ENCODE peak calls at places on chromosome 5, in eight cellular contexts. One of them, this sample, is unnamed. For H3K27me3, the result is how much of the 10 kb centered on the place peaks cover.

GRCh38 chr5:58499951-58500350 is 8.7 kb downstream of the GAPT start:
- DNase-seq in HCT116: no peak
- DNase-seq in psoas muscle: no peak
- DNase-seq in tibial artery: no peak
- DNase-seq in IMR-90: no peak
- DNase-seq in prostate gland: no peak
- DNase-seq in Peyer's patch: no peak
- DNase-seq in neural progenitor cell: no peak
- DNase-seq in this sample: no peak

GRCh38 chr5:57770029-57770428 is 287.4 kb upstream of the ACTBL2 start:
- DNase-seq in IMR-90: no peak
- DNase-seq in HCT116: no peak
- DNase-seq in tibial artery: no peak
- DNase-seq in neural progenitor cell: no peak
- DNase-seq in Peyer's patch: no peak
- DNase-seq in prostate gland: no peak
- DNase-seq in psoas muscle: no peak
- DNase-seq in this sample: no peak

GRCh38 chr5:180080670-180081280 is 9.2 kb upstream of the RNF130 start:
- DNase-seq in IMR-90: no peak
- DNase-seq in prostate gland: no peak
- DNase-seq in tibial artery: no peak
- DNase-seq in Peyer's patch: no peak
- DNase-seq in neural progenitor cell: no peak
- DNase-seq in HCT116: no peak
- DNase-seq in psoas muscle: no peak
- DNase-seq in this sample: peak

GRCh38 chr5:75510417-75510835 is 1.0 kb downstream of the CERT1 start:
- DNase-seq in Peyer's patch: peak
- DNase-seq in prostate gland: no peak
- DNase-seq in psoas muscle: peak
- DNase-seq in tibial artery: peak
- DNase-seq in IMR-90: peak
- DNase-seq in neural progenitor cell: no peak
- DNase-seq in HCT116: no peak
- DNase-seq in this sample: no peak

GRCh38 chr5:151357097-151357496 is 9.7 kb upstream of the SLC36A2 start:
- DNase-seq in prostate gland: peak
- DNase-seq in Peyer's patch: no peak
- DNase-seq in neural progenitor cell: peak
- DNase-seq in psoas muscle: no peak
- DNase-seq in HCT116: no peak
- DNase-seq in IMR-90: no peak
- DNase-seq in tibial artery: no peak
- DNase-seq in this sample: no peak

GRCh38 chr5:34409376-34409775 is 246.8 kb upstream of the RAI14 start:
- DNase-seq in HCT116: no peak
- DNase-seq in neural progenitor cell: no peak
- DNase-seq in IMR-90: no peak
- DNase-seq in tibial artery: no peak
- DNase-seq in Peyer's patch: no peak
- DNase-seq in psoas muscle: no peak
- DNase-seq in prostate gland: no peak
- DNase-seq in this sample: no peak

GRCh38 chr5:148927307-148927946 is 101.0 kb downstream of the ADRB2 start:
- DNase-seq in neural progenitor cell: no peak
- DNase-seq in prostate gland: no peak
- DNase-seq in HCT116: no peak
- DNase-seq in IMR-90: no peak
- DNase-seq in Peyer's patch: no peak
- DNase-seq in psoas muscle: no peak
- DNase-seq in tibial artery: no peak
- DNase-seq in this sample: no peak

GRCh38 chr5:148343603-148344230 is 8.4 kb downstream of the SPINK9 start:
- DNase-seq in HCT116: no peak
- DNase-seq in psoas muscle: no peak
- DNase-seq in IMR-90: no peak
- DNase-seq in tibial artery: no peak
- DNase-seq in prostate gland: no peak
- DNase-seq in neural progenitor cell: no peak
- DNase-seq in Peyer's patch: no peak
- DNase-seq in this sample: no peak

GRCh38 chr5:78320461-78320860 is 26.0 kb upstream of the AP3B1 start:
- DNase-seq in Peyer's patch: no peak
- DNase-seq in HCT116: peak
- DNase-seq in tibial artery: no peak
- DNase-seq in prostate gland: no peak
- DNase-seq in neural progenitor cell: peak
- DNase-seq in psoas muscle: no peak
- DNase-seq in IMR-90: peak
- DNase-seq in this sample: no peak

GRCh38 chr5:10676224-10676623 is 84.8 kb downstream of the DAP start:
- DNase-seq in Peyer's patch: no peak
- DNase-seq in IMR-90: peak
- DNase-seq in HCT116: no peak
- DNase-seq in psoas muscle: no peak
- DNase-seq in neural progenitor cell: no peak
- DNase-seq in prostate gland: no peak
- DNase-seq in tibial artery: no peak
- DNase-seq in this sample: no peak

GRCh38 chr5:41637869-41638268 is 127.5 kb upstream of the PLCXD3 start:
- DNase-seq in prostate gland: no peak
- DNase-seq in HCT116: peak
- DNase-seq in psoas muscle: no peak
- DNase-seq in IMR-90: no peak
- DNase-seq in neural progenitor cell: no peak
- DNase-seq in Peyer's patch: no peak
- DNase-seq in tibial artery: no peak
- DNase-seq in this sample: no peak

GRCh38 chr5:102800427-102800826 is 45.3 kb downstream of the PAM start:
- DNase-seq in IMR-90: no peak
- DNase-seq in psoas muscle: no peak
- DNase-seq in prostate gland: no peak
- DNase-seq in Peyer's patch: no peak
- DNase-seq in neural progenitor cell: no peak
- DNase-seq in HCT116: no peak
- DNase-seq in tibial artery: no peak
- DNase-seq in this sample: no peak

GRCh38 chr5:110865400-110866094 is 126.7 kb downstream of the SLC25A46 start:
- DNase-seq in IMR-90: peak
- DNase-seq in neural progenitor cell: peak
- DNase-seq in Peyer's patch: no peak
- DNase-seq in psoas muscle: no peak
- DNase-seq in tibial artery: no peak
- DNase-seq in prostate gland: no peak
- DNase-seq in HCT116: peak
- DNase-seq in this sample: no peak

GRCh38 chr5:123091988-123092583 is 3.0 kb downstream of the PRDM6 start:
- DNase-seq in psoas muscle: no peak
- DNase-seq in neural progenitor cell: peak
- DNase-seq in prostate gland: no peak
- DNase-seq in Peyer's patch: no peak
- DNase-seq in HCT116: no peak
- DNase-seq in IMR-90: peak
- DNase-seq in tibial artery: no peak
- DNase-seq in this sample: no peak

GRCh38 chr5:163790497-163790896 is 285.1 kb downstream of the MAT2B start:
- DNase-seq in psoas muscle: no peak
- DNase-seq in neural progenitor cell: no peak
- DNase-seq in HCT116: no peak
- DNase-seq in IMR-90: no peak
- DNase-seq in Peyer's patch: no peak
- DNase-seq in tibial artery: no peak
- DNase-seq in prostate gland: no peak
- DNase-seq in this sample: no peak

DNA sequence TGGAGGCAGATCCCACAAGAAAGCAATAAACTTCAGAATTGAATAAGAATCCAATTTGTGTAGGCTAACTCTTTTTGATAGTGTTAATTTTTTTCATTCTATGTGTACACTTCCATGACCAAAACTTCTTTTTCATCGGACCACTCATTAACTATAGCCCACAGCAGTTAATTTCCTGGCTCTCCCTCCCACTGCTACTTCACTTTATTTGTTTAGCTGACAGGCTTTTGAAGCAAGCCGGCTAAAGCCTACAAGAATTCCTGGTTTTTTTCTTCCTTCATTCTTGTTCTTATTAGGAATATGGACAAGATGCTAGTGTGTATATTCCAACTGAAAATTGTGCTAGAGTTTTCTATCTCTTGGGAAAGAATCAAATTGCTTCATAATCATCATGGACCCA is 329.2 kb upstream of the CCNH start:
- DNase-seq in tibial artery: no peak
- DNase-seq in IMR-90: no peak
- DNase-seq in psoas muscle: no peak
- DNase-seq in Peyer's patch: no peak
- DNase-seq in neural progenitor cell: peak
- DNase-seq in prostate gland: no peak
- DNase-seq in HCT116: no peak
- DNase-seq in this sample: no peak
- H3K27ac ChIP-seq in tibial artery: no peak
- H3K27ac ChIP-seq in IMR-90: no peak
- H3K27ac ChIP-seq in psoas muscle: no peak
- H3K27ac ChIP-seq in Peyer's patch: no peak
- H3K27ac ChIP-seq in neural progenitor cell: no peak
- H3K27ac ChIP-seq in prostate gland: no peak
- H3K27ac ChIP-seq in HCT116: no peak
- H3K27ac ChIP-seq in this sample: no peak

DNA sequence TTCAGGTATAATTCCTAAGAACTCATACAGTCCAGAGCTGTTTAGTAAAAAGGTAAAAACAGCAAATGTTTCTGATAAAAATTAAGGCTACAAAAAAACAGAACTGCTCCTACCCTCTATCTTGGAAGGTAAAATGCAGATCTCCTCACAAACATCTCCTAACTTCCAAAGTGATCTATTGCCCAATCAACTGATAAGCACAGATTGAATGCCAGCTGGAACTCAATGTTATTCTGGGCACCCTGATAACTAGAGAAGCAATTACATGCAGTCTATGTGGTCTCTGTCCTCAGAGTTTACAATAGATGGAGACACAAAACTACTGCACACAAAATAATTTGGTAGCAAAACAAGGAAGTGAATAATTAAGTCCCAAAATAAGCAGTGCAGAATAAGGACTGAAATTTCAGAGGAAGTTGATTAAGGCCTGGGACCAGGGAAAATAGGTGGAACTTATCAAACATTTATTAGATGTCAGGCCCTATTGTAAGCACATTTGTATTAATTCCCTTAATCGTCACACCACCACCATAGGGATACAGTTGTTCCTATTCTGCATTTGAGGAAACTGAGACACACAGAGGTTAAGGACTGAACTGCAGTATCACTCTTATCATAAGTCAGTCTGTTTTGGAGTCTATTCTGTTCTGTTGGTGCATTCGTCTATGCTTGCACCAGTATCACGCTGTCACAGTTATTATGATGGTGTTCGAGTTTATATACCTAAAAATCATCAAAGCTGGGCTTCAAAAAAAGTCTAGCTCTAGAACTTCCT is 102.2 kb upstream of the TARS1 start:
- DNase-seq in Peyer's patch: no peak
- DNase-seq in tibial artery: no peak
- DNase-seq in psoas muscle: no peak
- DNase-seq in prostate gland: no peak
- DNase-seq in HCT116: no peak
- DNase-seq in neural progenitor cell: no peak
- DNase-seq in IMR-90: no peak
- DNase-seq in this sample: no peak
- TF ChIP-seq CTCF in Peyer's patch: peak
- TF ChIP-seq CTCF in tibial artery: no peak
- TF ChIP-seq CTCF in psoas muscle: no peak
- TF ChIP-seq CTCF in prostate gland: no peak
- TF ChIP-seq CTCF in HCT116: peak
- TF ChIP-seq CTCF in neural progenitor cell: no peak
- TF ChIP-seq CTCF in IMR-90: no peak
- TF ChIP-seq CTCF in this sample: no peak

GRCh38 chr5:22488427-22488826 is 364.7 kb downstream of the CDH12 start:
- DNase-seq in neural progenitor cell: no peak
- DNase-seq in IMR-90: no peak
- DNase-seq in prostate gland: no peak
- DNase-seq in Peyer's patch: no peak
- DNase-seq in psoas muscle: no peak
- DNase-seq in tibial artery: no peak
- DNase-seq in HCT116: no peak
- DNase-seq in this sample: no peak
- H3K27me3 ChIP-seq in neural progenitor cell: under half
- H3K27me3 ChIP-seq in IMR-90: under half
- H3K27me3 ChIP-seq in prostate gland: under half
- H3K27me3 ChIP-seq in Peyer's patch: under half
- H3K27me3 ChIP-seq in psoas muscle: under half
- H3K27me3 ChIP-seq in tibial artery: under half
- H3K27me3 ChIP-seq in HCT116: under half
- H3K27me3 ChIP-seq in this sample: under half

GRCh38 chr5:143922718-143923117 is 110.8 kb downstream of the HMHB1 start:
- DNase-seq in HCT116: no peak
- DNase-seq in tibial artery: no peak
- DNase-seq in Peyer's patch: no peak
- DNase-seq in prostate gland: no peak
- DNase-seq in neural progenitor cell: no peak
- DNase-seq in psoas muscle: peak
- DNase-seq in IMR-90: peak
- DNase-seq in this sample: no peak
- H3K27ac ChIP-seq in HCT116: no peak
- H3K27ac ChIP-seq in tibial artery: peak
- H3K27ac ChIP-seq in Peyer's patch: no peak
- H3K27ac ChIP-seq in prostate gland: no peak
- H3K27ac ChIP-seq in neural progenitor cell: no peak
- H3K27ac ChIP-seq in psoas muscle: peak
- H3K27ac ChIP-seq in IMR-90: peak
- H3K27ac ChIP-seq in this sample: no peak

DNA sequence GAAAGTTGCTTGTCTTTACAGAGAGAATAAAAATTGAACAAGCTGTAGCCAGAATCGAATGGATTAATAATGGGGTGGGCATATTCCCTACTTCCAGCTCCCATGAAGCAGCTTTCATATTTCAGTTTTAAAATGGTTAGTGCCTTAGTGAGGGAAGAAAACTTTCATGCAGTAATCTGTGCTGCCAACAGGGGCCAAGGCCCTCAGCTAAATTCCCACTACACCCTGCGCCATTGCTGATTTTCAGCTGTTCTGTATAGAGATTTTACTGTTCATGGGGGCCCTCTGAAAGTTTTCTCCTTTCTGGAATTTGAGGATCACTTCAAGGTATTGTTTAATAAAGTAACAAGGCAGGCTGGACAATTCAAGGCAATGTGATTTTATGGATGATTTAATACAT is 58.2 kb downstream of the CAST start:
- DNase-seq in Peyer's patch: no peak
- DNase-seq in prostate gland: no peak
- DNase-seq in HCT116: no peak
- DNase-seq in psoas muscle: no peak
- DNase-seq in neural progenitor cell: no peak
- DNase-seq in IMR-90: no peak
- DNase-seq in tibial artery: no peak
- DNase-seq in this sample: no peak
- TF ChIP-seq CTCF in Peyer's patch: no peak
- TF ChIP-seq CTCF in prostate gland: no peak
- TF ChIP-seq CTCF in HCT116: peak
- TF ChIP-seq CTCF in psoas muscle: no peak
- TF ChIP-seq CTCF in neural progenitor cell: peak
- TF ChIP-seq CTCF in IMR-90: no peak
- TF ChIP-seq CTCF in tibial artery: no peak
- TF ChIP-seq CTCF in this sample: no peak

GRCh38 chr5:67061511-67061910 is 135.1 kb downstream of the CD180 start:
- DNase-seq in HCT116: no peak
- DNase-seq in IMR-90: no peak
- DNase-seq in prostate gland: no peak
- DNase-seq in neural progenitor cell: no peak
- DNase-seq in Peyer's patch: no peak
- DNase-seq in tibial artery: no peak
- DNase-seq in psoas muscle: no peak
- DNase-seq in this sample: no peak
- H3K27me3 ChIP-seq in HCT116: under half
- H3K27me3 ChIP-seq in IMR-90: under half
- H3K27me3 ChIP-seq in prostate gland: under half
- H3K27me3 ChIP-seq in neural progenitor cell: under half
- H3K27me3 ChIP-seq in Peyer's patch: under half
- H3K27me3 ChIP-seq in tibial artery: under half
- H3K27me3 ChIP-seq in psoas muscle: under half
- H3K27me3 ChIP-seq in this sample: under half

This sample was measured in CD4-positive, alpha-beta T cell.